ENCODE peak calls at places on chromosomes 4 and X, in seven cellular contexts. P is astrocyte of the spinal cord, R is occipital lobe, A is right lobe of liver, N is substantia nigra, G is natural killer cell, F is SHP77. Q is an unnamed sample.

GRCh38 chrX:69615779-69616519 is at the start of gene EDA:
- DNase-seq in P (peak), A (peak), F (peak), N (peak), R (peak), G (no peak), Q (peak)

GRCh38 chr4:70671091-70671490 is 4.8 kb upstream of the JCHAIN start:
- DNase-seq in A (no peak), N (no peak), P (no peak), R (no peak), F (no peak), G (no peak), Q (no peak)

GRCh38 chr4:122118243-122118642 is 33.9 kb upstream of the BLTP1 start:
- DNase-seq in F (no peak), G (no peak), P (no peak), A (no peak), R (no peak), N (no peak), Q (no peak)

GRCh38 chr4:107719211-107719926 is 665 bp downstream of the PAPSS1 start:
- DNase-seq in R (no peak), A (no peak), G (no peak), P (peak), N (peak), F (no peak), Q (no peak)

GRCh38 chr4:7411491-7411890 is 23.2 kb downstream of the PSAPL1 start:
- DNase-seq in A (no peak), F (no peak), R (no peak), P (no peak), G (no peak), N (no peak), Q (no peak)

GRCh38 chr4:131644619-131645018 is 1504.5 kb upstream of the PCDH10 start:
- DNase-seq in R (no peak), N (no peak), A (no peak), F (peak), P (peak), G (no peak), Q (no peak)

GRCh38 chr4:74451214-74451661 is 6.3 kb downstream of the AREG start:
- DNase-seq in A (no peak), N (no peak), R (no peak), G (no peak), P (peak), F (no peak), Q (no peak)

GRCh38 chrX:154376768-154377167 is 2.3 kb upstream of the EMD start:
- DNase-seq in R (no peak), N (no peak), A (no peak), G (no peak), P (no peak), F (no peak), Q (no peak)

GRCh38 chr4:10030946-10031662 is 9.8 kb upstream of the SLC2A9 start:
- DNase-seq in P (no peak), R (no peak), N (no peak), F (no peak), G (no peak), A (no peak), Q (no peak)

GRCh38 chrX:140733766-140734342 is 24.3 kb downstream of the LINC00632 start:
- DNase-seq in F (no peak), A (no peak), P (peak), R (peak), G (no peak), N (no peak), Q (no peak)